ENCODE peak calls at places on chromosomes 7 and 10, in six cellular contexts. I, A, P, G, Q and C are unnamed samples.

GRCh38 chr10:53716156-53716555 is 943.6 kb upstream of the MBL2 start:
- DNase-seq in G (peak), I (no peak), A (no peak), P (no peak), Q (no peak), C (no peak)

GRCh38 chr10:121662945-121663917 is 65.0 kb upstream of the FGFR2 start:
- DNase-seq in I (no peak), P (no peak), Q (no peak), A (no peak), G (peak), C (no peak)

GRCh38 chr7:51950811-51951210 is 634.2 kb upstream of the COBL start:
- DNase-seq in A (no peak), Q (no peak), I (no peak), P (peak), G (no peak), C (no peak)

GRCh38 chr7:140983802-140984201 is 30.9 kb downstream of the MRPS33 start:
- DNase-seq in Q (no peak), G (no peak), I (no peak), P (no peak), A (peak), C (no peak)

GRCh38 chr10:31074357-31075065 is 42.8 kb upstream of the ZNF438 start:
- DNase-seq in A (no peak), I (no peak), Q (no peak), P (no peak), G (no peak), C (no peak)

GRCh38 chr10:48461623-48462481 is 143.0 kb downstream of the ARHGAP22 start:
- DNase-seq in Q (no peak), A (no peak), G (no peak), P (no peak), I (no peak), C (no peak)

GRCh38 chr10:75658915-75659314 is 227.5 kb downstream of the LRMDA start:
- DNase-seq in I (no peak), P (no peak), Q (no peak), A (no peak), G (no peak), C (no peak)

GRCh38 chr10:111063471-111063870 is 13.4 kb upstream of the ADRA2A start:
- DNase-seq in P (no peak), A (no peak), Q (no peak), G (no peak), I (no peak), C (no peak)

GRCh38 chr10:97307441-97307840 is 11.6 kb upstream of the FRAT1 start:
- DNase-seq in Q (no peak), A (no peak), I (no peak), P (no peak), G (no peak), C (no peak)

GRCh38 chr7:101589052-101589451 is 40.0 kb downstream of the MYL10 start:
- DNase-seq in G (no peak), Q (no peak), P (no peak), I (no peak), A (no peak), C (no peak)

GRCh38 chr10:11863353-11864105 is 40.4 kb downstream of the PROSER2 start:
- DNase-seq in G (no peak), A (no peak), P (no peak), Q (no peak), I (no peak), C (peak)

GRCh38 chr10:69451784-69452251 is 553 bp downstream of the TSPAN15 start:
- DNase-seq in P (no peak), Q (peak), A (no peak), G (peak), I (no peak), C (no peak)

GRCh38 chr7:44608916-44609648 is 2.7 kb downstream of the OGDH start:
- DNase-seq in A (peak), P (no peak), G (no peak), Q (no peak), I (no peak), C (no peak)

GRCh38 chr10:108275895-108276685 is 1111.6 kb upstream of the SORCS1 start:
- DNase-seq in I (no peak), A (no peak), P (no peak), Q (no peak), G (no peak), C (no peak)

GRCh38 chr7:135802697-135803096 is 54.1 kb upstream of the FAM180A start:
- DNase-seq in I (no peak), P (no peak), Q (no peak), G (no peak), A (peak), C (no peak)

GRCh38 chr7:127089146-127089545 is 163.6 kb downstream of the GRM8 start:
- DNase-seq in G (no peak), Q (no peak), P (no peak), A (no peak), I (no peak), C (no peak)

GRCh38 chr7:79096361-79096805 is 357.1 kb downstream of the MAGI2 start:
- DNase-seq in I (no peak), P (peak), G (no peak), A (no peak), Q (no peak), C (no peak)

GRCh38 chr7:115352375-115352774 is 430.5 kb downstream of the MDFIC start:
- DNase-seq in A (peak), G (no peak), Q (no peak), I (no peak), P (no peak), C (no peak)

DNA sequence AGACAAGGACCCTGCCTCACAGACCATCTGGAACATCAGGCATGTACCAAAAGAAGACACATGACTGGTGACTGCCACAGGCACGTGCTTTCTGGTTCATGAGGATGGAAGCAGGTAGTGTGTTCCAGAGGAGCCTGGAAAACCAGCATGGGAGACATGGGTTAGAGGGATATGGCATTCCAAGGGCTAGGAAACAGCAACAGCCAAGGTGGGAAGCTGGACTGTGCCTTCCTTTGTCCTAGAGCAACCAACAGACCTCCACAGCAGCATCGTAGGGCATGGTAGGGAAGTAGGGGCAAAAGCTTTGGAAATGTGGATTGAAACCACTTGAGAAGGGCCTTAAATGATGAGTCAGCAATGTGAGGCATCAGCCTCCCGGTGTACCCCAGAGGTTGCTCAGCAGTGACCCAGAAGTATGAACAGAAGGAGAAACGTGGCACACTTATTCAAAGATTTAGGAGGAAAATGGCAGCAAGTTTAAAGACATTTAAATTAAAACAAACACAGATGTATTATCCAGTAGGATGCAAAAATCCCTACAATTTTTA is 51.0 kb downstream of the PRLHR start:
- DNase-seq in Q (no peak), G (no peak), I (no peak), P (no peak), A (no peak), C (no peak)
- TF ChIP-seq CTCF in Q (no peak), G (no peak), I (no peak), P (no peak), A (no peak), C (no peak)

DNA sequence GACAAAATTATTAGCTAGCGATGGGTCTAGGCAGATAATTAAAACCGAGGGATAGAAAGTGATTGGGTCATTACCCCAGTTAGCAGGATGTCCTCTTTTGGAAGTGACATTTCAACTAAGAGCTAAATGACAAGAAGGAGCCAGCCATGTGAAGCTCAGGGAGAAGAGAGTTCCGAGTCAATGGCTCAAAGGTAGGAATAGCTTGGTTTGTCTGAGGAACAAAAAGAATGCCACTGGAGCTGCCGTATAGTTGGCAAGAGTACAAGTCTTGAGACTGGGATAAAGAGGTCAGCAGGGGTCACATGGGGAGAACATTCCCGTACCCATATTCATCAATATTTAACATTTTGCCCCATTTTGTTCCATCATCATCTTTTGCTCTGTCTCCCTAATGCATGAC is 115.8 kb downstream of the ICA1 start:
- DNase-seq in Q (no peak), A (no peak), I (no peak), P (no peak), G (peak), C (no peak)
- H3K4me3 ChIP-seq in Q (no peak), A (no peak), I (no peak), P (no peak), G (no peak), C (no peak)

GRCh38 chr7:116354171-116354545 is 143.8 kb downstream of the TES start:
- DNase-seq in I (peak), P (no peak), Q (no peak), A (peak), G (no peak), C (no peak)
- TF ChIP-seq CTCF in I (peak), P (no peak), Q (no peak), A (peak), G (no peak), C (no peak)

GRCh38 chr7:2845193-2845592 is 1.1 kb upstream of the GNA12 start:
- DNase-seq in Q (no peak), I (no peak), G (no peak), P (no peak), A (no peak), C (no peak)
- H3K4me3 ChIP-seq in Q (no peak), I (peak), G (no peak), P (no peak), A (no peak), C (no peak)

DNA sequence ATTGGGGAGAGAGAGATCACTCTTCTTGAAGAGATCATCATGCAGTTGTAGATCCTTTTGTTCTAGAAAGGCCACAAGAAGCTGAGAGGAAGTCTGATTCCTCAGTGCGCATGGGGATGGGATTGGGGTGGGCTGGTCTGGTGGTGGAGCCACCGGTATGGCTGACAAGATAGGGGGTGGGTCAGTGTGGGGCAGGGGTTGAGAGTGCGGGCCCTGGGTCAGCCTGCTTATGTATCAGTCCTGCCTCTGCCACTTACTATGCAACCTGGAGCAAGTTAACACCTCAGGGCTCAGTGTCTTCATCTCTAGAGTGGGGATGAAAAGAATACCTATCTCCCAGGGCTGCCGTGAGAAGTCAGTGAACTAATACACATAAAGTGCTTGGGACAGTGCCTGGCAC is 8.0 kb downstream of the SMARCD3 start:
- DNase-seq in A (no peak), P (no peak), Q (no peak), I (no peak), G (no peak), C (no peak)
- TF ChIP-seq CTCF in A (no peak), P (no peak), Q (no peak), I (no peak), G (no peak), C (no peak)

GRCh38 chr10:103549349-103549685 is 55.8 kb downstream of the NEURL1 start:
- DNase-seq in P (no peak), Q (no peak), A (no peak), G (no peak), I (no peak), C (no peak)

GRCh38 chr10:103550229-103550628 is 56.7 kb downstream of the NEURL1 start:
- DNase-seq in Q (peak), A (no peak), G (no peak), I (no peak), P (no peak), C (no peak)

GRCh38 chr10:103547391-103547946 is 54.0 kb downstream of the NEURL1 start:
- DNase-seq in G (no peak), Q (peak), P (no peak), A (no peak), I (no peak), C (no peak)

GRCh38 chr10:103548006-103548405 is 54.5 kb downstream of the NEURL1 start:
- DNase-seq in G (no peak), I (no peak), A (no peak), P (no peak), Q (no peak), C (no peak)

DNA sequence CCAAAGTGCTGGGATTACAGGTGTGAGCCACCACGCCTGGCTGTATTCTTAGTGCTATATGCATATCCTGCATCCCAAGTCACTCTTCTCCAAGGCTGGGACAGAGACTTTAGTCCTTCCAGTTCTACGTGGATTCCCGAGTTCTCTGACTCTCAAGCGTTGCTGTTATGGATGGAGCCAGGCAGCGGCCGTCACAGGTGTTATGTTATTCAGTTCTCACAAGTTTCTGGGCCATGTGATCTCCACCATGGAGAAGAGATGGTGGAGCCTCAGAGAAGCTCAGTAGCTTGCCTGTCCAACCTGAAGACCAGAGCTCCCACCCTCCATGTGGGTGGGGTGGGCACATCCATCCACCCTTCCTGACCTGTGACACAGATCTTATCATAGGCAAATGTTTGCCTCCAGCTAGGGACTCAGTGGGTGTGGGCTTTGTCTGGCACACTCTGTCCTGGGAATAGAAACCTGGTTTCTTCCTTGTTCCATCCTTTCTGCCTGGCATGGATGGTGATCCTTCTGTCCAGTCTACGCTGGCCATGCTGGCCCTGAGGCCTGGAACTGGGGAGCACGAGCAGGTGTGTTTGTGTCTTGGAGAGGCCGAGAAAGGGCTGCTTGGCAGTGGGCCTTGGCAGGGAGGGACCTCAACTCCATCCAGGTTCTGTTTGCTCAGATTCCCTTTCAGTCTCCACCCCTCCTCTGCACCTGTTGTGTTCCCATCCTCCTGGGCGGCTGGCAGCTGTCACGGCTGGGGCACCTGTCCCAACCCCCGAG is 55.3 kb downstream of the NEURL1 start:
- DNase-seq in P (no peak), G (no peak), I (no peak), Q (peak), A (no peak), C (no peak)
- H3K4me3 ChIP-seq in P (no peak), G (no peak), I (no peak), Q (no peak), A (no peak), C (no peak)

GRCh38 chr10:59181668-59182067 is 5.2 kb downstream of the PHYHIPL start:
- DNase-seq in I (no peak), P (peak), G (peak), A (peak), Q (no peak), C (peak)
- TF ChIP-seq CTCF in I (peak), P (peak), G (peak), A (peak), Q (peak), C (peak)